ENCODE peak calls at places on chromosomes 6 and 20, in seven cellular contexts. One of them, this sample, is unnamed.

GRCh38 chr6:54874349-54875048 is 27.9 kb downstream of the FAM83B start:
- DNase-seq in CD4-positive, alpha-beta T cell: no peak
- DNase-seq in IMR-90: no peak
- DNase-seq in nephron progenitor cell: no peak
- DNase-seq in activated T-cell treated with anti-CD3 and anti-CD28 coated beads, Interleukin-2, amount 50 U/mL, for 4 hours: no peak
- DNase-seq in fibroblast of mammary gland: no peak
- DNase-seq in hepatic stellate cell: no peak
- DNase-seq in this sample: no peak

GRCh38 chr6:1610497-1611321 is 994 bp downstream of the FOXC1 start:
- DNase-seq in activated T-cell treated with anti-CD3 and anti-CD28 coated beads, Interleukin-2, amount 50 U/mL, for 4 hours: no peak
- DNase-seq in nephron progenitor cell: peak
- DNase-seq in fibroblast of mammary gland: no peak
- DNase-seq in IMR-90: peak
- DNase-seq in hepatic stellate cell: peak
- DNase-seq in CD4-positive, alpha-beta T cell: no peak
- DNase-seq in this sample: no peak

GRCh38 chr6:119308048-119308570 is 41.5 kb downstream of the MAN1A1 start:
- DNase-seq in CD4-positive, alpha-beta T cell: no peak
- DNase-seq in nephron progenitor cell: no peak
- DNase-seq in hepatic stellate cell: no peak
- DNase-seq in IMR-90: peak
- DNase-seq in activated T-cell treated with anti-CD3 and anti-CD28 coated beads, Interleukin-2, amount 50 U/mL, for 4 hours: no peak
- DNase-seq in fibroblast of mammary gland: peak
- DNase-seq in this sample: no peak

GRCh38 chr6:45454008-45454911 is 76.5 kb upstream of the SUPT3H start:
- DNase-seq in CD4-positive, alpha-beta T cell: no peak
- DNase-seq in activated T-cell treated with anti-CD3 and anti-CD28 coated beads, Interleukin-2, amount 50 U/mL, for 4 hours: no peak
- DNase-seq in fibroblast of mammary gland: peak
- DNase-seq in hepatic stellate cell: no peak
- DNase-seq in IMR-90: peak
- DNase-seq in nephron progenitor cell: no peak
- DNase-seq in this sample: no peak

GRCh38 chr20:37945034-37945660 is 42.2 kb downstream of the VSTM2L start:
- DNase-seq in activated T-cell treated with anti-CD3 and anti-CD28 coated beads, Interleukin-2, amount 50 U/mL, for 4 hours: no peak
- DNase-seq in fibroblast of mammary gland: no peak
- DNase-seq in CD4-positive, alpha-beta T cell: no peak
- DNase-seq in hepatic stellate cell: no peak
- DNase-seq in nephron progenitor cell: no peak
- DNase-seq in IMR-90: no peak
- DNase-seq in this sample: no peak

GRCh38 chr20:3371757-3372156 is 35.7 kb downstream of the DNAAF9 start:
- DNase-seq in fibroblast of mammary gland: peak
- DNase-seq in nephron progenitor cell: no peak
- DNase-seq in hepatic stellate cell: no peak
- DNase-seq in IMR-90: no peak
- DNase-seq in activated T-cell treated with anti-CD3 and anti-CD28 coated beads, Interleukin-2, amount 50 U/mL, for 4 hours: no peak
- DNase-seq in CD4-positive, alpha-beta T cell: no peak
- DNase-seq in this sample: no peak

GRCh38 chr20:50323209-50323608 is 132.6 kb downstream of the CEBPB start:
- DNase-seq in CD4-positive, alpha-beta T cell: no peak
- DNase-seq in nephron progenitor cell: no peak
- DNase-seq in hepatic stellate cell: no peak
- DNase-seq in fibroblast of mammary gland: no peak
- DNase-seq in IMR-90: no peak
- DNase-seq in activated T-cell treated with anti-CD3 and anti-CD28 coated beads, Interleukin-2, amount 50 U/mL, for 4 hours: no peak
- DNase-seq in this sample: no peak

GRCh38 chr20:57638173-57638894 is 18.1 kb upstream of the ZBP1 start:
- DNase-seq in activated T-cell treated with anti-CD3 and anti-CD28 coated beads, Interleukin-2, amount 50 U/mL, for 4 hours: no peak
- DNase-seq in hepatic stellate cell: no peak
- DNase-seq in IMR-90: no peak
- DNase-seq in CD4-positive, alpha-beta T cell: no peak
- DNase-seq in nephron progenitor cell: no peak
- DNase-seq in fibroblast of mammary gland: peak
- DNase-seq in this sample: no peak

GRCh38 chr6:168020242-168020641 is 22.8 kb downstream of the KIF25 start:
- DNase-seq in fibroblast of mammary gland: no peak
- DNase-seq in activated T-cell treated with anti-CD3 and anti-CD28 coated beads, Interleukin-2, amount 50 U/mL, for 4 hours: no peak
- DNase-seq in hepatic stellate cell: no peak
- DNase-seq in CD4-positive, alpha-beta T cell: no peak
- DNase-seq in IMR-90: no peak
- DNase-seq in nephron progenitor cell: no peak
- DNase-seq in this sample: no peak

GRCh38 chr20:44231713-44232468 is 15.2 kb upstream of the GDAP1L1 start:
- DNase-seq in IMR-90: no peak
- DNase-seq in nephron progenitor cell: no peak
- DNase-seq in CD4-positive, alpha-beta T cell: no peak
- DNase-seq in activated T-cell treated with anti-CD3 and anti-CD28 coated beads, Interleukin-2, amount 50 U/mL, for 4 hours: no peak
- DNase-seq in fibroblast of mammary gland: no peak
- DNase-seq in hepatic stellate cell: no peak
- DNase-seq in this sample: no peak

GRCh38 chr6:151675746-151676459 is 131.6 kb upstream of the ESR1 start:
- DNase-seq in nephron progenitor cell: peak
- DNase-seq in activated T-cell treated with anti-CD3 and anti-CD28 coated beads, Interleukin-2, amount 50 U/mL, for 4 hours: peak
- DNase-seq in IMR-90: peak
- DNase-seq in hepatic stellate cell: peak
- DNase-seq in CD4-positive, alpha-beta T cell: peak
- DNase-seq in fibroblast of mammary gland: peak
- DNase-seq in this sample: no peak

GRCh38 chr6:170162011-170162770 is 128.7 kb downstream of the DLL1 start:
- DNase-seq in fibroblast of mammary gland: no peak
- DNase-seq in IMR-90: no peak
- DNase-seq in nephron progenitor cell: no peak
- DNase-seq in activated T-cell treated with anti-CD3 and anti-CD28 coated beads, Interleukin-2, amount 50 U/mL, for 4 hours: no peak
- DNase-seq in hepatic stellate cell: no peak
- DNase-seq in CD4-positive, alpha-beta T cell: no peak
- DNase-seq in this sample: no peak

GRCh38 chr6:140789466-140789865 is 1343.3 kb upstream of the GJE1 start:
- DNase-seq in activated T-cell treated with anti-CD3 and anti-CD28 coated beads, Interleukin-2, amount 50 U/mL, for 4 hours: no peak
- DNase-seq in nephron progenitor cell: no peak
- DNase-seq in fibroblast of mammary gland: peak
- DNase-seq in IMR-90: no peak
- DNase-seq in hepatic stellate cell: no peak
- DNase-seq in CD4-positive, alpha-beta T cell: no peak
- DNase-seq in this sample: no peak

GRCh38 chr6:114342086-114342825 is 567 bp downstream of the HS3ST5 start:
- DNase-seq in CD4-positive, alpha-beta T cell: no peak
- DNase-seq in nephron progenitor cell: peak
- DNase-seq in IMR-90: no peak
- DNase-seq in activated T-cell treated with anti-CD3 and anti-CD28 coated beads, Interleukin-2, amount 50 U/mL, for 4 hours: no peak
- DNase-seq in fibroblast of mammary gland: no peak
- DNase-seq in hepatic stellate cell: no peak
- DNase-seq in this sample: no peak

GRCh38 chr6:129785081-129785755 is 75.2 kb upstream of the ARHGAP18 start:
- DNase-seq in CD4-positive, alpha-beta T cell: no peak
- DNase-seq in fibroblast of mammary gland: peak
- DNase-seq in activated T-cell treated with anti-CD3 and anti-CD28 coated beads, Interleukin-2, amount 50 U/mL, for 4 hours: no peak
- DNase-seq in hepatic stellate cell: no peak
- DNase-seq in IMR-90: peak
- DNase-seq in nephron progenitor cell: no peak
- DNase-seq in this sample: no peak

GRCh38 chr20:18258126-18258860 is 30.0 kb upstream of the ZNF133 start:
- DNase-seq in CD4-positive, alpha-beta T cell: no peak
- DNase-seq in IMR-90: no peak
- DNase-seq in nephron progenitor cell: no peak
- DNase-seq in fibroblast of mammary gland: no peak
- DNase-seq in hepatic stellate cell: no peak
- DNase-seq in activated T-cell treated with anti-CD3 and anti-CD28 coated beads, Interleukin-2, amount 50 U/mL, for 4 hours: no peak
- DNase-seq in this sample: no peak

GRCh38 chr20:57159945-57160610 is 106.4 kb downstream of the BMP7 start:
- DNase-seq in IMR-90: no peak
- DNase-seq in activated T-cell treated with anti-CD3 and anti-CD28 coated beads, Interleukin-2, amount 50 U/mL, for 4 hours: no peak
- DNase-seq in hepatic stellate cell: no peak
- DNase-seq in CD4-positive, alpha-beta T cell: no peak
- DNase-seq in nephron progenitor cell: no peak
- DNase-seq in fibroblast of mammary gland: no peak
- DNase-seq in this sample: no peak

GRCh38 chr6:145276746-145277145 is 458.6 kb downstream of the EPM2A start:
- DNase-seq in CD4-positive, alpha-beta T cell: no peak
- DNase-seq in activated T-cell treated with anti-CD3 and anti-CD28 coated beads, Interleukin-2, amount 50 U/mL, for 4 hours: no peak
- DNase-seq in fibroblast of mammary gland: peak
- DNase-seq in IMR-90: peak
- DNase-seq in nephron progenitor cell: no peak
- DNase-seq in hepatic stellate cell: no peak
- DNase-seq in this sample: no peak

GRCh38 chr6:84249724-84250123 is 22.3 kb upstream of the CEP162 start:
- DNase-seq in fibroblast of mammary gland: peak
- DNase-seq in activated T-cell treated with anti-CD3 and anti-CD28 coated beads, Interleukin-2, amount 50 U/mL, for 4 hours: no peak
- DNase-seq in CD4-positive, alpha-beta T cell: no peak
- DNase-seq in nephron progenitor cell: no peak
- DNase-seq in hepatic stellate cell: no peak
- DNase-seq in IMR-90: no peak
- DNase-seq in this sample: no peak

GRCh38 chr6:137728386-137729349 is 138.4 kb upstream of the TNFAIP3 start:
- DNase-seq in hepatic stellate cell: peak
- DNase-seq in nephron progenitor cell: no peak
- DNase-seq in IMR-90: peak
- DNase-seq in fibroblast of mammary gland: peak
- DNase-seq in activated T-cell treated with anti-CD3 and anti-CD28 coated beads, Interleukin-2, amount 50 U/mL, for 4 hours: no peak
- DNase-seq in CD4-positive, alpha-beta T cell: no peak
- DNase-seq in this sample: no peak

GRCh38 chr6:73985891-73986290 is 289.9 kb downstream of the CD109 start:
- DNase-seq in nephron progenitor cell: no peak
- DNase-seq in activated T-cell treated with anti-CD3 and anti-CD28 coated beads, Interleukin-2, amount 50 U/mL, for 4 hours: no peak
- DNase-seq in IMR-90: no peak
- DNase-seq in CD4-positive, alpha-beta T cell: no peak
- DNase-seq in fibroblast of mammary gland: peak
- DNase-seq in hepatic stellate cell: no peak
- DNase-seq in this sample: no peak

GRCh38 chr6:36119927-36120477 is 10.3 kb upstream of the MAPK13 start:
- DNase-seq in fibroblast of mammary gland: no peak
- DNase-seq in CD4-positive, alpha-beta T cell: no peak
- DNase-seq in hepatic stellate cell: no peak
- DNase-seq in IMR-90: no peak
- DNase-seq in nephron progenitor cell: no peak
- DNase-seq in activated T-cell treated with anti-CD3 and anti-CD28 coated beads, Interleukin-2, amount 50 U/mL, for 4 hours: no peak
- DNase-seq in this sample: no peak

GRCh38 chr6:135944120-135944519 is 92.6 kb downstream of the PDE7B start:
- DNase-seq in activated T-cell treated with anti-CD3 and anti-CD28 coated beads, Interleukin-2, amount 50 U/mL, for 4 hours: no peak
- DNase-seq in IMR-90: no peak
- DNase-seq in nephron progenitor cell: no peak
- DNase-seq in hepatic stellate cell: no peak
- DNase-seq in CD4-positive, alpha-beta T cell: no peak
- DNase-seq in fibroblast of mammary gland: no peak
- DNase-seq in this sample: no peak

GRCh38 chr6:108596947-108597346 is 36.2 kb downstream of the FOXO3 start:
- DNase-seq in CD4-positive, alpha-beta T cell: no peak
- DNase-seq in activated T-cell treated with anti-CD3 and anti-CD28 coated beads, Interleukin-2, amount 50 U/mL, for 4 hours: no peak
- DNase-seq in IMR-90: no peak
- DNase-seq in hepatic stellate cell: no peak
- DNase-seq in fibroblast of mammary gland: no peak
- DNase-seq in nephron progenitor cell: no peak
- DNase-seq in this sample: no peak

GRCh38 chr6:5827061-5828037 is 179.4 kb downstream of the NRN1 start:
- DNase-seq in hepatic stellate cell: no peak
- DNase-seq in activated T-cell treated with anti-CD3 and anti-CD28 coated beads, Interleukin-2, amount 50 U/mL, for 4 hours: no peak
- DNase-seq in nephron progenitor cell: no peak
- DNase-seq in CD4-positive, alpha-beta T cell: no peak
- DNase-seq in fibroblast of mammary gland: no peak
- DNase-seq in IMR-90: no peak
- DNase-seq in this sample: no peak

GRCh38 chr20:37524221-37524700 is 3.2 kb downstream of the NNAT start:
- DNase-seq in hepatic stellate cell: no peak
- DNase-seq in nephron progenitor cell: no peak
- DNase-seq in IMR-90: no peak
- DNase-seq in CD4-positive, alpha-beta T cell: no peak
- DNase-seq in fibroblast of mammary gland: no peak
- DNase-seq in activated T-cell treated with anti-CD3 and anti-CD28 coated beads, Interleukin-2, amount 50 U/mL, for 4 hours: no peak
- DNase-seq in this sample: no peak

GRCh38 chr6:36373368-36374009 is 14.0 kb downstream of the ETV7 start:
- DNase-seq in fibroblast of mammary gland: no peak
- DNase-seq in CD4-positive, alpha-beta T cell: no peak
- DNase-seq in hepatic stellate cell: no peak
- DNase-seq in activated T-cell treated with anti-CD3 and anti-CD28 coated beads, Interleukin-2, amount 50 U/mL, for 4 hours: no peak
- DNase-seq in nephron progenitor cell: no peak
- DNase-seq in IMR-90: no peak
- DNase-seq in this sample: no peak

GRCh38 chr6:146913842-146914562 is 290.2 kb upstream of the STXBP5 start:
- DNase-seq in activated T-cell treated with anti-CD3 and anti-CD28 coated beads, Interleukin-2, amount 50 U/mL, for 4 hours: no peak
- DNase-seq in CD4-positive, alpha-beta T cell: no peak
- DNase-seq in nephron progenitor cell: peak
- DNase-seq in IMR-90: peak
- DNase-seq in fibroblast of mammary gland: peak
- DNase-seq in hepatic stellate cell: peak
- DNase-seq in this sample: no peak

GRCh38 chr6:20483902-20484497 is 50.3 kb upstream of the CDKAL1 start:
- DNase-seq in hepatic stellate cell: no peak
- DNase-seq in activated T-cell treated with anti-CD3 and anti-CD28 coated beads, Interleukin-2, amount 50 U/mL, for 4 hours: no peak
- DNase-seq in fibroblast of mammary gland: peak
- DNase-seq in CD4-positive, alpha-beta T cell: no peak
- DNase-seq in IMR-90: no peak
- DNase-seq in nephron progenitor cell: no peak
- DNase-seq in this sample: no peak

GRCh38 chr20:21570285-21570992 is 56.6 kb upstream of the NKX2-2 start:
- DNase-seq in activated T-cell treated with anti-CD3 and anti-CD28 coated beads, Interleukin-2, amount 50 U/mL, for 4 hours: no peak
- DNase-seq in nephron progenitor cell: no peak
- DNase-seq in IMR-90: no peak
- DNase-seq in fibroblast of mammary gland: no peak
- DNase-seq in hepatic stellate cell: no peak
- DNase-seq in CD4-positive, alpha-beta T cell: no peak
- DNase-seq in this sample: no peak

GRCh38 chr6:19578489-19578888 is 258.7 kb upstream of the ID4 start:
- DNase-seq in hepatic stellate cell: no peak
- DNase-seq in IMR-90: no peak
- DNase-seq in CD4-positive, alpha-beta T cell: no peak
- DNase-seq in activated T-cell treated with anti-CD3 and anti-CD28 coated beads, Interleukin-2, amount 50 U/mL, for 4 hours: no peak
- DNase-seq in fibroblast of mammary gland: peak
- DNase-seq in nephron progenitor cell: no peak
- DNase-seq in this sample: no peak

GRCh38 chr20:34524426-34524825 is 8.2 kb downstream of the DYNLRB1 start:
- DNase-seq in CD4-positive, alpha-beta T cell: no peak
- DNase-seq in activated T-cell treated with anti-CD3 and anti-CD28 coated beads, Interleukin-2, amount 50 U/mL, for 4 hours: no peak
- DNase-seq in fibroblast of mammary gland: no peak
- DNase-seq in IMR-90: no peak
- DNase-seq in nephron progenitor cell: no peak
- DNase-seq in hepatic stellate cell: no peak
- DNase-seq in this sample: no peak

GRCh38 chr6:111653961-111654360 is 48.3 kb upstream of the TRAF3IP2 start:
- DNase-seq in fibroblast of mammary gland: no peak
- DNase-seq in activated T-cell treated with anti-CD3 and anti-CD28 coated beads, Interleukin-2, amount 50 U/mL, for 4 hours: no peak
- DNase-seq in IMR-90: no peak
- DNase-seq in hepatic stellate cell: no peak
- DNase-seq in CD4-positive, alpha-beta T cell: no peak
- DNase-seq in nephron progenitor cell: no peak
- DNase-seq in this sample: no peak

GRCh38 chr20:16240355-16240754 is 332.9 kb downstream of the KIF16B start:
- DNase-seq in activated T-cell treated with anti-CD3 and anti-CD28 coated beads, Interleukin-2, amount 50 U/mL, for 4 hours: no peak
- DNase-seq in nephron progenitor cell: no peak
- DNase-seq in IMR-90: no peak
- DNase-seq in hepatic stellate cell: no peak
- DNase-seq in CD4-positive, alpha-beta T cell: no peak
- DNase-seq in fibroblast of mammary gland: no peak
- DNase-seq in this sample: no peak

GRCh38 chr6:100283288-100283687 is 181.4 kb downstream of the SIM1 start:
- DNase-seq in CD4-positive, alpha-beta T cell: no peak
- DNase-seq in IMR-90: peak
- DNase-seq in activated T-cell treated with anti-CD3 and anti-CD28 coated beads, Interleukin-2, amount 50 U/mL, for 4 hours: no peak
- DNase-seq in fibroblast of mammary gland: peak
- DNase-seq in hepatic stellate cell: peak
- DNase-seq in nephron progenitor cell: no peak
- DNase-seq in this sample: no peak

GRCh38 chr6:21707527-21707926 is 114.0 kb downstream of the SOX4 start:
- DNase-seq in activated T-cell treated with anti-CD3 and anti-CD28 coated beads, Interleukin-2, amount 50 U/mL, for 4 hours: no peak
- DNase-seq in fibroblast of mammary gland: no peak
- DNase-seq in CD4-positive, alpha-beta T cell: no peak
- DNase-seq in nephron progenitor cell: no peak
- DNase-seq in IMR-90: no peak
- DNase-seq in hepatic stellate cell: no peak
- DNase-seq in this sample: no peak